ENCODE peak calls at places on chromosomes 6 and 20, in four cellular contexts. X is activated gamma-delta T cell treated with Interleukin-2 at 50 U/mL for 16 hours, U is thoracic aorta, M is cardiac fibroblast. B is an unnamed sample.

GRCh38 chr6:20812776-20813175 is 278.5 kb downstream of the CDKAL1 start:
- DNase-seq in X (no peak), U (no peak), M (no peak), B (no peak)

GRCh38 chr6:159404296-159404695 is 235.1 kb downstream of the FNDC1 start:
- DNase-seq in X (no peak), U (no peak), M (no peak), B (no peak)

GRCh38 chr6:35327349-35328027 is 14.9 kb upstream of the PPARD start:
- DNase-seq in X (peak; percentile 77), U (no peak), M (peak; percentile 68), B (peak; percentile 57)

GRCh38 chr6:48664850-48665249 is 553.9 kb upstream of the PTCHD4 start:
- DNase-seq in X (no peak), U (no peak), M (no peak), B (no peak)

GRCh38 chr6:35096129-35096852 is 44.8 kb downstream of the TCP11 start:
- DNase-seq in X (no peak), U (no peak), M (peak; percentile 78), B (no peak)

GRCh38 chr6:10033223-10033829 is 381.5 kb downstream of the TFAP2A start:
- DNase-seq in X (no peak), U (no peak), M (no peak), B (no peak)

GRCh38 chr6:97322811-97323210 is 39.8 kb upstream of the MMS22L start:
- DNase-seq in X (no peak), U (no peak), M (peak; percentile 25), B (no peak)

GRCh38 chr20:16622501-16622900 is 49.3 kb upstream of the KIF16B start:
- DNase-seq in X (no peak), U (no peak), M (no peak), B (no peak)

GRCh38 chr6:140415266-140415665 is 1040.8 kb upstream of the CITED2 start:
- DNase-seq in X (no peak), U (no peak), M (no peak), B (no peak)

GRCh38 chr6:54665246-54665645 is 181.3 kb upstream of the FAM83B start:
- DNase-seq in X (no peak), U (no peak), M (no peak), B (no peak)

B was measured in CD8-positive, alpha-beta memory T cell.